ENCODE peak calls at places on chromosomes 5 and 9, in five cellular contexts. One of them, this sample, is unnamed.
A peak's percentile ranks its signal among the peaks of the same experiment; 100 is the strongest.

GRCh38 chr9:121369595-121370265 is at the start of gene STOM:
- DNase-seq in BE2C: peak; percentile 81
- DNase-seq in Panc1: no peak
- DNase-seq in fibroblast of mammary gland: peak; percentile 90
- DNase-seq in fibroblast of pulmonary artery: peak; percentile 92
- DNase-seq in this sample: peak; percentile 87

GRCh38 chr5:16579142-16579541 is 37.7 kb downstream of the RETREG1 start:
- DNase-seq in BE2C: peak; percentile 81
- DNase-seq in Panc1: no peak
- DNase-seq in fibroblast of mammary gland: no peak
- DNase-seq in fibroblast of pulmonary artery: no peak
- DNase-seq in this sample: peak; percentile 5

GRCh38 chr9:130707225-130707976 is 13.8 kb downstream of the EXOSC2 start:
- DNase-seq in BE2C: peak; percentile 78
- DNase-seq in Panc1: no peak
- DNase-seq in fibroblast of mammary gland: peak; percentile 76
- DNase-seq in fibroblast of pulmonary artery: peak; percentile 81
- DNase-seq in this sample: peak; percentile 82

GRCh38 chr9:126031116-126031515 is 283.9 kb downstream of the PBX3 start:
- DNase-seq in BE2C: no peak
- DNase-seq in Panc1: no peak
- DNase-seq in fibroblast of mammary gland: no peak
- DNase-seq in fibroblast of pulmonary artery: no peak
- DNase-seq in this sample: no peak

GRCh38 chr5:129459485-129460120 is 495 bp upstream of the ADAMTS19 start:
- DNase-seq in BE2C: no peak
- DNase-seq in Panc1: no peak
- DNase-seq in fibroblast of mammary gland: peak; percentile 47
- DNase-seq in fibroblast of pulmonary artery: peak; percentile 59
- DNase-seq in this sample: peak; percentile 38

GRCh38 chr9:20689833-20690232 is 5.8 kb downstream of the FOCAD start:
- DNase-seq in BE2C: no peak
- DNase-seq in Panc1: no peak
- DNase-seq in fibroblast of mammary gland: no peak
- DNase-seq in fibroblast of pulmonary artery: no peak
- DNase-seq in this sample: no peak

GRCh38 chr9:23088932-23089364 is 642.3 kb downstream of the DMRTA1 start:
- DNase-seq in BE2C: no peak
- DNase-seq in Panc1: no peak
- DNase-seq in fibroblast of mammary gland: no peak
- DNase-seq in fibroblast of pulmonary artery: no peak
- DNase-seq in this sample: no peak

GRCh38 chr9:106755727-106756126 is 107.2 kb upstream of the ZNF462 start:
- DNase-seq in BE2C: no peak
- DNase-seq in Panc1: no peak
- DNase-seq in fibroblast of mammary gland: no peak
- DNase-seq in fibroblast of pulmonary artery: no peak
- DNase-seq in this sample: no peak

GRCh38 chr5:154819546-154819945 is 30.9 kb downstream of the FAXDC2 start:
- DNase-seq in BE2C: no peak
- DNase-seq in Panc1: no peak
- DNase-seq in fibroblast of mammary gland: no peak
- DNase-seq in fibroblast of pulmonary artery: no peak
- DNase-seq in this sample: no peak

GRCh38 chr9:79220666-79221065 is 351.1 kb upstream of the TLE4 start:
- DNase-seq in BE2C: no peak
- DNase-seq in Panc1: no peak
- DNase-seq in fibroblast of mammary gland: peak; percentile 2
- DNase-seq in fibroblast of pulmonary artery: peak; percentile 45
- DNase-seq in this sample: peak; percentile 68

GRCh38 chr5:132607133-132607532 is 50.4 kb downstream of the RAD50 start:
- DNase-seq in BE2C: no peak
- DNase-seq in Panc1: no peak
- DNase-seq in fibroblast of mammary gland: no peak
- DNase-seq in fibroblast of pulmonary artery: no peak
- DNase-seq in this sample: no peak

GRCh38 chr5:16659536-16659935 is 42.7 kb upstream of the RETREG1 start:
- DNase-seq in BE2C: no peak
- DNase-seq in Panc1: no peak
- DNase-seq in fibroblast of mammary gland: no peak
- DNase-seq in fibroblast of pulmonary artery: peak; percentile 13
- DNase-seq in this sample: peak; percentile 25

GRCh38 chr5:18314192-18314778 is 680.0 kb downstream of the TAF11L14 start:
- DNase-seq in BE2C: no peak
- DNase-seq in Panc1: peak; percentile 30
- DNase-seq in fibroblast of mammary gland: peak; percentile 36
- DNase-seq in fibroblast of pulmonary artery: peak; percentile 46
- DNase-seq in this sample: peak; percentile 50

GRCh38 chr5:95565280-95565920 is 10.5 kb downstream of the ARSK start:
- DNase-seq in BE2C: no peak
- DNase-seq in Panc1: no peak
- DNase-seq in fibroblast of mammary gland: no peak
- DNase-seq in fibroblast of pulmonary artery: peak; percentile 42
- DNase-seq in this sample: peak; percentile 68

GRCh38 chr9:93058357-93059096 is at the start of gene SUSD3:
- DNase-seq in BE2C: peak; percentile 85
- DNase-seq in Panc1: no peak
- DNase-seq in fibroblast of mammary gland: peak; percentile 36
- DNase-seq in fibroblast of pulmonary artery: peak; percentile 33
- DNase-seq in this sample: peak; percentile 9
- H3K4me3 ChIP-seq in BE2C: no peak within 1 kb of the TSS
- H3K4me3 ChIP-seq in Panc1: peak within 1 kb of the TSS; percentile 35
- H3K4me3 ChIP-seq in fibroblast of mammary gland: peak within 1 kb of the TSS; percentile 37
- H3K4me3 ChIP-seq in fibroblast of pulmonary artery: peak within 1 kb of the TSS; percentile 35
- H3K4me3 ChIP-seq in this sample: peak within 1 kb of the TSS; percentile 30

GRCh38 chr9:92808726-92809451 is 44.3 kb upstream of the BICD2 start:
- DNase-seq in BE2C: peak; percentile 76
- DNase-seq in Panc1: no peak
- DNase-seq in fibroblast of mammary gland: peak; percentile 67
- DNase-seq in fibroblast of pulmonary artery: peak; percentile 77
- DNase-seq in this sample: peak; percentile 78
- TF ChIP-seq CTCF in BE2C: peak; percentile 28
- TF ChIP-seq CTCF in Panc1: peak; percentile 34
- TF ChIP-seq CTCF in fibroblast of mammary gland: peak; percentile 27
- TF ChIP-seq CTCF in fibroblast of pulmonary artery: peak; percentile 27
- TF ChIP-seq CTCF in this sample: peak; percentile 38

DNA sequence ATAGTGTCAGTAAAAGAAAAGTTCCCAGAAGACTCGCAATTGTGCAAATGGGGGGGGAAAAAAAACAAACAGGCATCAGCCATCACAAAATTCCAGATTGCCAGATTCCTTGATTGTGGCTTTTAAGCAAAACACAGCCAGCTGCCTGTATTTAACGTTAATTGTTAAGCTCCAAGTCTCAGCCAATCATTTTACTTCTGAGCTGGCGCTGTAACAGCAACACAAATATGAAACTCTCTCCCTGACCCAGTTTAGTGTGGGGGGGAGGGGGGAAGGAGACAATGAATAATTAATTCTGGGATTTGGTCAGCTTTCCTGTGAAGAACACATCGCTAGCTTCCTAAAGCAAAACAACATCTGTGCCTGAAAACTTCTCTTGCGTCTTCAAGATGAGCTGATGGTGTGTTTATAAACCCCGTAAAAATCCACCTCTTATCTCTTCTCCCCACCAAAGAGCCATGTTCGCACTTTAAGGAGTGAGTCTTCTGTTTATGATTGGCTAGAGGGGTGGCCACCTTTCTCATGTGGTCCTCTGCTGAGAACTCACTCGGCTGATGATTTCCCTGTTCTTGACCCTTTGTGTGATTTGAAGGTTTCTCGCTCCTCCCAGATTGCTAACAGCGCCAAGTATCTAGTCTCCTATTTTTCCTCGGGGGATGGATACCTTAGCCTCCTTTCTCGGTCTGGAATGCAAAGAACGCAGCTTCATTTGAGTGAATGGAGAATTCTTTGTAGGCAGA is 160.2 kb upstream of the DAPK1 start:
- DNase-seq in BE2C: no peak
- DNase-seq in Panc1: no peak
- DNase-seq in fibroblast of mammary gland: peak; percentile 24
- DNase-seq in fibroblast of pulmonary artery: peak; percentile 38
- DNase-seq in this sample: no peak
- H3K4me3 ChIP-seq in BE2C: peak overlapping the region; percentile 63
- H3K4me3 ChIP-seq in Panc1: peak overlapping the region; percentile 13
- H3K4me3 ChIP-seq in fibroblast of mammary gland: peak overlapping the region; percentile 25
- H3K4me3 ChIP-seq in fibroblast of pulmonary artery: peak overlapping the region; percentile 51
- H3K4me3 ChIP-seq in this sample: peak overlapping the region; percentile 44

GRCh38 chr5:2207966-2208544 is 325.3 kb upstream of the IRX4 start:
- DNase-seq in BE2C: no peak
- DNase-seq in Panc1: no peak
- DNase-seq in fibroblast of mammary gland: peak; percentile 1
- DNase-seq in fibroblast of pulmonary artery: peak; percentile 1
- DNase-seq in this sample: no peak
- TF ChIP-seq CTCF in BE2C: no peak
- TF ChIP-seq CTCF in Panc1: peak; percentile 77
- TF ChIP-seq CTCF in fibroblast of mammary gland: no peak
- TF ChIP-seq CTCF in fibroblast of pulmonary artery: peak; percentile 8
- TF ChIP-seq CTCF in this sample: no peak

GRCh38 chr9:95047452-95048224 is 269.9 kb downstream of the FANCC start:
- DNase-seq in BE2C: no peak
- DNase-seq in Panc1: no peak
- DNase-seq in fibroblast of mammary gland: no peak
- DNase-seq in fibroblast of pulmonary artery: no peak
- DNase-seq in this sample: no peak
- H3K4me3 ChIP-seq in BE2C: peak overlapping the region; percentile 19
- H3K4me3 ChIP-seq in Panc1: peak overlapping the region; percentile 53
- H3K4me3 ChIP-seq in fibroblast of mammary gland: peak overlapping the region; percentile 21
- H3K4me3 ChIP-seq in fibroblast of pulmonary artery: no peak overlapping the region
- H3K4me3 ChIP-seq in this sample: no peak overlapping the region

GRCh38 chr5:179906795-179907569 is 715 bp downstream of the TBC1D9B start:
- DNase-seq in BE2C: peak; percentile 35
- DNase-seq in Panc1: no peak
- DNase-seq in fibroblast of mammary gland: peak; percentile 33
- DNase-seq in fibroblast of pulmonary artery: peak; percentile 22
- DNase-seq in this sample: peak; percentile 23

GRCh38 chr5:179909224-179909623 is 1.5 kb upstream of the TBC1D9B start:
- DNase-seq in BE2C: no peak
- DNase-seq in Panc1: no peak
- DNase-seq in fibroblast of mammary gland: no peak
- DNase-seq in fibroblast of pulmonary artery: no peak
- DNase-seq in this sample: no peak

GRCh38 chr5:179906294-179906794 is 1.4 kb downstream of the TBC1D9B start:
- DNase-seq in BE2C: no peak
- DNase-seq in Panc1: no peak
- DNase-seq in fibroblast of mammary gland: no peak
- DNase-seq in fibroblast of pulmonary artery: peak; percentile 9
- DNase-seq in this sample: peak; percentile 13

GRCh38 chr5:179907570-179908324 is at the start of gene TBC1D9B:
- DNase-seq in BE2C: peak; percentile 70
- DNase-seq in Panc1: no peak
- DNase-seq in fibroblast of mammary gland: peak; percentile 58
- DNase-seq in fibroblast of pulmonary artery: peak; percentile 65
- DNase-seq in this sample: peak; percentile 76

GRCh38 chr5:179908528-179908927 is 831 bp upstream of the TBC1D9B start:
- DNase-seq in BE2C: peak; percentile 44
- DNase-seq in Panc1: no peak
- DNase-seq in fibroblast of mammary gland: no peak
- DNase-seq in fibroblast of pulmonary artery: no peak
- DNase-seq in this sample: no peak
- TF ChIP-seq CTCF in BE2C: peak; percentile 29
- TF ChIP-seq CTCF in Panc1: no peak
- TF ChIP-seq CTCF in fibroblast of mammary gland: peak; percentile 15
- TF ChIP-seq CTCF in fibroblast of pulmonary artery: peak; percentile 12
- TF ChIP-seq CTCF in this sample: no peak